ENCODE peak calls at places on chromosomes 5 and 9, in eight cellular contexts. D is B cell; F is PC-9; P is posterior vena cava; K is AG08396; G is hippocampal formation; M is activated naive CD8-positive, alpha-beta T cell treated with anti-CD3 and anti-CD28 coated beads for 36 hours; I is germinal center. R is an unnamed sample.

GRCh38 chr5:178460598-178461425 is 129.4 kb downstream of the COL23A1 start:
- DNase-seq in D (no peak), F (peak; percentile 55), P (peak; percentile 91), K (peak; percentile 79), G (peak; percentile 36), M (peak; percentile 56), I (peak; percentile 69), R (peak; percentile 76)

GRCh38 chr5:150024241-150024984 is 23.9 kb downstream of the HMGXB3 start:
- DNase-seq in D (no peak), F (no peak), P (no peak), K (no peak), G (peak; percentile 10), M (no peak), I (no peak), R (no peak)

GRCh38 chr5:106399381-106399780 is 1271.4 kb downstream of the EFNA5 start:
- DNase-seq in D (no peak), F (no peak), P (no peak), K (no peak), G (no peak), M (no peak), I (no peak), R (no peak)

GRCh38 chr9:126461029-126461428 is 134.4 kb downstream of the MVB12B start:
- DNase-seq in D (no peak), F (no peak), P (no peak), K (no peak), G (no peak), M (no peak), I (no peak), R (no peak)

GRCh38 chr5:42992035-42992570 is 48.0 kb downstream of the ANXA2R start:
- DNase-seq in D (peak; percentile 83), F (peak; percentile 73), P (peak; percentile 97), K (no peak), G (peak; percentile 44), M (peak; percentile 74), I (peak; percentile 50), R (peak; percentile 76)

GRCh38 chr5:60010328-60010727 is 116.8 kb upstream of the PDE4D start:
- DNase-seq in D (no peak), F (no peak), P (no peak), K (no peak), G (no peak), M (no peak), I (no peak), R (no peak)

GRCh38 chr9:2489838-2490314 is 131.7 kb upstream of the VLDLR start:
- DNase-seq in D (no peak), F (no peak), P (no peak), K (no peak), G (no peak), M (no peak), I (no peak), R (peak; percentile 15)

GRCh38 chr5:150034677-150035076 is 34.1 kb downstream of the HMGXB3 start:
- DNase-seq in D (no peak), F (no peak), P (no peak), K (peak; percentile 68), G (no peak), M (no peak), I (no peak), R (no peak)

GRCh38 chr5:109516385-109516784 is 106.6 kb upstream of the PJA2 start:
- DNase-seq in D (no peak), F (no peak), P (no peak), K (peak; percentile 21), G (no peak), M (no peak), I (no peak), R (no peak)

GRCh38 chr9:107486674-107487520 is 2.7 kb downstream of the KLF4 start:
- DNase-seq in D (no peak), F (peak; percentile 31), P (no peak), K (no peak), G (no peak), M (no peak), I (no peak), R (no peak)

GRCh38 chr9:121557581-121558422 is 58.2 kb upstream of the GGTA1 start:
- DNase-seq in D (peak; percentile 40), F (peak; percentile 87), P (peak; percentile 92), K (peak; percentile 88), G (no peak), M (peak; percentile 14), I (peak; percentile 34), R (peak; percentile 61)

GRCh38 chr5:173515526-173515925 is 100.9 kb downstream of the BOD1 start:
- DNase-seq in D (no peak), F (no peak), P (no peak), K (peak; percentile 62), G (no peak), M (no peak), I (no peak), R (no peak)

GRCh38 chr5:127871448-127872153 is 168.4 kb downstream of the CCDC192 start:
- DNase-seq in D (no peak), F (no peak), P (no peak), K (no peak), G (no peak), M (no peak), I (no peak), R (no peak)

GRCh38 chr9:21559402-21560280 is 77.5 kb upstream of the IFNE start:
- DNase-seq in D (no peak), F (peak; percentile 83), P (peak; percentile 69), K (peak; percentile 88), G (no peak), M (peak; percentile 71), I (peak; percentile 48), R (peak; percentile 63)

GRCh38 chr5:6633469-6634326 is 458 bp downstream of the SRD5A1 start:
- DNase-seq in D (no peak), F (no peak), P (peak; percentile 86), K (peak; percentile 13), G (no peak), M (no peak), I (peak; percentile 17), R (no peak)

GRCh38 chr9:13088734-13089427 is 190.6 kb downstream of the MPDZ start:
- DNase-seq in D (no peak), F (peak; percentile 5), P (no peak), K (peak; percentile 66), G (peak; percentile 42), M (no peak), I (peak; percentile 35), R (peak; percentile 76)

GRCh38 chr9:92440751-92441046 is 16.4 kb upstream of the OMD start:
- DNase-seq in D (no peak), F (no peak), P (no peak), K (no peak), G (no peak), M (no peak), I (no peak), R (peak; percentile 16)

GRCh38 chr5:37272564-37272963 is 23.4 kb upstream of the CPLANE1 start:
- DNase-seq in D (no peak), F (peak; percentile 94), P (no peak), K (peak; percentile 33), G (no peak), M (no peak), I (no peak), R (no peak)